ENCODE peak calls at places on chromosomes 12 and 14, in eight cellular contexts. One of them, this sample, is unnamed.

GRCh38 chr12:122079532-122080081 is 1.1 kb downstream of the MLXIP start:
- DNase-seq in activated CD4-positive, alpha-beta T cell treated with anti-CD3 and anti-CD28 coated beads, Interleukin-2, amount 10 ng/mL, durations not matched to agents 7 days and 5 days: no peak
- DNase-seq in PC-3: no peak
- DNase-seq in Peyer's patch: no peak
- DNase-seq in SW 1271: no peak
- DNase-seq in coronary artery: no peak
- DNase-seq in dermis microvascular lymphatic vessel endothelial cell: no peak
- DNase-seq in C1 segment of cervical spinal cord: no peak
- DNase-seq in this sample: no peak

GRCh38 chr12:123075591-123076171 is 75.2 kb downstream of the PITPNM2 start:
- DNase-seq in activated CD4-positive, alpha-beta T cell treated with anti-CD3 and anti-CD28 coated beads, Interleukin-2, amount 10 ng/mL, durations not matched to agents 7 days and 5 days: peak; percentile 88
- DNase-seq in PC-3: peak; percentile 71
- DNase-seq in Peyer's patch: peak; percentile 74
- DNase-seq in SW 1271: no peak
- DNase-seq in coronary artery: no peak
- DNase-seq in dermis microvascular lymphatic vessel endothelial cell: no peak
- DNase-seq in C1 segment of cervical spinal cord: no peak
- DNase-seq in this sample: no peak

GRCh38 chr14:69573205-69573840 is 1.3 kb downstream of the CCDC177 start:
- DNase-seq in activated CD4-positive, alpha-beta T cell treated with anti-CD3 and anti-CD28 coated beads, Interleukin-2, amount 10 ng/mL, durations not matched to agents 7 days and 5 days: no peak
- DNase-seq in PC-3: no peak
- DNase-seq in Peyer's patch: no peak
- DNase-seq in SW 1271: no peak
- DNase-seq in coronary artery: no peak
- DNase-seq in dermis microvascular lymphatic vessel endothelial cell: no peak
- DNase-seq in C1 segment of cervical spinal cord: no peak
- DNase-seq in this sample: no peak

GRCh38 chr14:54487771-54488170 is 1.0 kb downstream of the GMFB start:
- DNase-seq in activated CD4-positive, alpha-beta T cell treated with anti-CD3 and anti-CD28 coated beads, Interleukin-2, amount 10 ng/mL, durations not matched to agents 7 days and 5 days: no peak
- DNase-seq in PC-3: peak; percentile 57
- DNase-seq in Peyer's patch: no peak
- DNase-seq in SW 1271: no peak
- DNase-seq in coronary artery: no peak
- DNase-seq in dermis microvascular lymphatic vessel endothelial cell: no peak
- DNase-seq in C1 segment of cervical spinal cord: no peak
- DNase-seq in this sample: no peak

GRCh38 chr12:64621257-64621942 is 11.1 kb downstream of the RASSF3 start:
- DNase-seq in activated CD4-positive, alpha-beta T cell treated with anti-CD3 and anti-CD28 coated beads, Interleukin-2, amount 10 ng/mL, durations not matched to agents 7 days and 5 days: no peak
- DNase-seq in PC-3: no peak
- DNase-seq in Peyer's patch: no peak
- DNase-seq in SW 1271: no peak
- DNase-seq in coronary artery: peak; percentile 75
- DNase-seq in dermis microvascular lymphatic vessel endothelial cell: no peak
- DNase-seq in C1 segment of cervical spinal cord: no peak
- DNase-seq in this sample: no peak

GRCh38 chr14:93068721-93069120 is 47.0 kb downstream of the ITPK1 start:
- DNase-seq in activated CD4-positive, alpha-beta T cell treated with anti-CD3 and anti-CD28 coated beads, Interleukin-2, amount 10 ng/mL, durations not matched to agents 7 days and 5 days: no peak
- DNase-seq in PC-3: no peak
- DNase-seq in Peyer's patch: no peak
- DNase-seq in SW 1271: no peak
- DNase-seq in coronary artery: no peak
- DNase-seq in dermis microvascular lymphatic vessel endothelial cell: no peak
- DNase-seq in C1 segment of cervical spinal cord: no peak
- DNase-seq in this sample: no peak

GRCh38 chr14:76958975-76959710 is 69.4 kb downstream of the IRF2BPL start:
- DNase-seq in activated CD4-positive, alpha-beta T cell treated with anti-CD3 and anti-CD28 coated beads, Interleukin-2, amount 10 ng/mL, durations not matched to agents 7 days and 5 days: no peak
- DNase-seq in PC-3: peak; percentile 57
- DNase-seq in Peyer's patch: no peak
- DNase-seq in SW 1271: no peak
- DNase-seq in coronary artery: peak; percentile 92
- DNase-seq in dermis microvascular lymphatic vessel endothelial cell: peak; percentile 52
- DNase-seq in C1 segment of cervical spinal cord: no peak
- DNase-seq in this sample: no peak

GRCh38 chr12:109736552-109737108 is 23.0 kb downstream of the FAM222A start:
- DNase-seq in activated CD4-positive, alpha-beta T cell treated with anti-CD3 and anti-CD28 coated beads, Interleukin-2, amount 10 ng/mL, durations not matched to agents 7 days and 5 days: peak; percentile 33
- DNase-seq in PC-3: no peak
- DNase-seq in Peyer's patch: no peak
- DNase-seq in SW 1271: no peak
- DNase-seq in coronary artery: no peak
- DNase-seq in dermis microvascular lymphatic vessel endothelial cell: no peak
- DNase-seq in C1 segment of cervical spinal cord: no peak
- DNase-seq in this sample: peak; percentile 20

GRCh38 chr12:109763201-109763841 is 49.7 kb downstream of the FAM222A start:
- DNase-seq in activated CD4-positive, alpha-beta T cell treated with anti-CD3 and anti-CD28 coated beads, Interleukin-2, amount 10 ng/mL, durations not matched to agents 7 days and 5 days: no peak
- DNase-seq in PC-3: peak; percentile 88
- DNase-seq in Peyer's patch: no peak
- DNase-seq in SW 1271: no peak
- DNase-seq in coronary artery: peak; percentile 35
- DNase-seq in dermis microvascular lymphatic vessel endothelial cell: no peak
- DNase-seq in C1 segment of cervical spinal cord: no peak
- DNase-seq in this sample: no peak

GRCh38 chr14:77084991-77085390 is 13.1 kb upstream of the CIPC start:
- DNase-seq in activated CD4-positive, alpha-beta T cell treated with anti-CD3 and anti-CD28 coated beads, Interleukin-2, amount 10 ng/mL, durations not matched to agents 7 days and 5 days: no peak
- DNase-seq in PC-3: no peak
- DNase-seq in Peyer's patch: no peak
- DNase-seq in SW 1271: no peak
- DNase-seq in coronary artery: no peak
- DNase-seq in dermis microvascular lymphatic vessel endothelial cell: no peak
- DNase-seq in C1 segment of cervical spinal cord: no peak
- DNase-seq in this sample: no peak

GRCh38 chr12:23947395-23947794 is 2.1 kb downstream of the SOX5 start:
- DNase-seq in activated CD4-positive, alpha-beta T cell treated with anti-CD3 and anti-CD28 coated beads, Interleukin-2, amount 10 ng/mL, durations not matched to agents 7 days and 5 days: no peak
- DNase-seq in PC-3: no peak
- DNase-seq in Peyer's patch: no peak
- DNase-seq in SW 1271: no peak
- DNase-seq in coronary artery: no peak
- DNase-seq in dermis microvascular lymphatic vessel endothelial cell: no peak
- DNase-seq in C1 segment of cervical spinal cord: no peak
- DNase-seq in this sample: no peak

GRCh38 chr14:100299238-100299560 is 7.0 kb downstream of the SLC25A29 start:
- DNase-seq in activated CD4-positive, alpha-beta T cell treated with anti-CD3 and anti-CD28 coated beads, Interleukin-2, amount 10 ng/mL, durations not matched to agents 7 days and 5 days: no peak
- DNase-seq in PC-3: no peak
- DNase-seq in Peyer's patch: no peak
- DNase-seq in SW 1271: no peak
- DNase-seq in coronary artery: no peak
- DNase-seq in dermis microvascular lymphatic vessel endothelial cell: no peak
- DNase-seq in C1 segment of cervical spinal cord: no peak
- DNase-seq in this sample: no peak

GRCh38 chr12:107322063-107322462 is 228.7 kb upstream of the CRY1 start:
- DNase-seq in activated CD4-positive, alpha-beta T cell treated with anti-CD3 and anti-CD28 coated beads, Interleukin-2, amount 10 ng/mL, durations not matched to agents 7 days and 5 days: peak; percentile 66
- DNase-seq in PC-3: no peak
- DNase-seq in Peyer's patch: no peak
- DNase-seq in SW 1271: no peak
- DNase-seq in coronary artery: no peak
- DNase-seq in dermis microvascular lymphatic vessel endothelial cell: no peak
- DNase-seq in C1 segment of cervical spinal cord: no peak
- DNase-seq in this sample: no peak

GRCh38 chr14:50363734-50364113 is 33.0 kb downstream of the CDKL1 start:
- DNase-seq in activated CD4-positive, alpha-beta T cell treated with anti-CD3 and anti-CD28 coated beads, Interleukin-2, amount 10 ng/mL, durations not matched to agents 7 days and 5 days: peak; percentile 79
- DNase-seq in PC-3: no peak
- DNase-seq in Peyer's patch: peak; percentile 68
- DNase-seq in SW 1271: no peak
- DNase-seq in coronary artery: no peak
- DNase-seq in dermis microvascular lymphatic vessel endothelial cell: no peak
- DNase-seq in C1 segment of cervical spinal cord: no peak
- DNase-seq in this sample: no peak

GRCh38 chr12:128382946-128383739 is 116.2 kb downstream of the TMEM132C start:
- DNase-seq in activated CD4-positive, alpha-beta T cell treated with anti-CD3 and anti-CD28 coated beads, Interleukin-2, amount 10 ng/mL, durations not matched to agents 7 days and 5 days: no peak
- DNase-seq in PC-3: no peak
- DNase-seq in Peyer's patch: no peak
- DNase-seq in SW 1271: no peak
- DNase-seq in coronary artery: no peak
- DNase-seq in dermis microvascular lymphatic vessel endothelial cell: no peak
- DNase-seq in C1 segment of cervical spinal cord: no peak
- DNase-seq in this sample: no peak

GRCh38 chr12:105814283-105814682 is 324.5 kb downstream of the NUAK1 start:
- DNase-seq in activated CD4-positive, alpha-beta T cell treated with anti-CD3 and anti-CD28 coated beads, Interleukin-2, amount 10 ng/mL, durations not matched to agents 7 days and 5 days: no peak
- DNase-seq in PC-3: no peak
- DNase-seq in Peyer's patch: no peak
- DNase-seq in SW 1271: no peak
- DNase-seq in coronary artery: no peak
- DNase-seq in dermis microvascular lymphatic vessel endothelial cell: no peak
- DNase-seq in C1 segment of cervical spinal cord: no peak
- DNase-seq in this sample: no peak

GRCh38 chr14:105173901-105174894 is 5.6 kb upstream of the JAG2 start:
- DNase-seq in activated CD4-positive, alpha-beta T cell treated with anti-CD3 and anti-CD28 coated beads, Interleukin-2, amount 10 ng/mL, durations not matched to agents 7 days and 5 days: peak; percentile 52
- DNase-seq in PC-3: no peak
- DNase-seq in Peyer's patch: peak; percentile 48
- DNase-seq in SW 1271: no peak
- DNase-seq in coronary artery: no peak
- DNase-seq in dermis microvascular lymphatic vessel endothelial cell: no peak
- DNase-seq in C1 segment of cervical spinal cord: no peak
- DNase-seq in this sample: no peak